ENCODE peak calls at places on chromosomes 12 and 14, in ten cellular contexts. Q is left ventricle myocardium inferior, Y is HCT116, H is fibroblast of the aortic adventitia, D is left lung, F is foreskin fibroblast, W is fibroblast of lung, S is GM12865, B is GM23248, R is brain microvascular endothelial cell. N is an unnamed sample.

GRCh38 chr12:58920102-58920955 is at the start of gene LRIG3:
- DNase-seq in Q (peak; percentile 90), Y (peak; percentile 59), H (peak; percentile 89), D (peak; percentile 89), F (peak; percentile 90), W (peak; percentile 93), S (peak; percentile 91), B (peak; percentile 97), R (peak; percentile 88), N (no peak)

GRCh38 chr12:116700066-116700465 is 37.8 kb downstream of the SPRING1 start:
- DNase-seq in Q (no peak), Y (no peak), H (no peak), D (no peak), F (no peak), W (no peak), S (no peak), B (peak; percentile 27), R (no peak), N (no peak)

GRCh38 chr14:68440776-68441175 is 352.1 kb downstream of the ZFP36L1 start:
- DNase-seq in Q (no peak), Y (no peak), H (no peak), D (no peak), F (peak; percentile 58), W (peak; percentile 53), S (no peak), B (peak; percentile 32), R (no peak), N (no peak)

GRCh38 chr12:111322336-111323250 is 46.3 kb downstream of the PHETA1 start:
- DNase-seq in Q (peak; percentile 27), Y (no peak), H (no peak), D (no peak), F (no peak), W (no peak), S (no peak), B (peak; percentile 71), R (no peak), N (no peak)

GRCh38 chr12:98735821-98736220 is 90.7 kb downstream of the APAF1 start:
- DNase-seq in Q (no peak), Y (no peak), H (no peak), D (no peak), F (no peak), W (no peak), S (no peak), B (no peak), R (no peak), N (no peak)

GRCh38 chr14:19906665-19907064 is 13.7 kb upstream of the OR4K5 start:
- DNase-seq in Q (no peak), Y (no peak), H (no peak), D (no peak), F (no peak), W (no peak), S (no peak), B (no peak), R (no peak), N (no peak)

GRCh38 chr12:102300824-102301461 is 103.3 kb upstream of the PMCH start:
- DNase-seq in Q (no peak), Y (peak; percentile 53), H (peak; percentile 50), D (no peak), F (peak; percentile 29), W (peak; percentile 77), S (peak; percentile 81), B (peak; percentile 59), R (peak; percentile 65), N (no peak)

GRCh38 chr12:118373628-118374027 is 921 bp upstream of the TAOK3 start:
- DNase-seq in Q (no peak), Y (no peak), H (no peak), D (no peak), F (no peak), W (no peak), S (no peak), B (no peak), R (no peak), N (no peak)

GRCh38 chr12:5479761-5480160 is 47.9 kb downstream of the NTF3 start:
- DNase-seq in Q (no peak), Y (no peak), H (no peak), D (no peak), F (no peak), W (no peak), S (no peak), B (no peak), R (no peak), N (no peak)

GRCh38 chr14:94505206-94505605 is 4.1 kb downstream of the SERPINA12 start:
- DNase-seq in Q (no peak), Y (no peak), H (no peak), D (no peak), F (no peak), W (no peak), S (no peak), B (no peak), R (no peak), N (no peak)

GRCh38 chr14:94505641-94506040 is 3.6 kb downstream of the SERPINA12 start:
- DNase-seq in Q (no peak), Y (no peak), H (no peak), D (no peak), F (no peak), W (no peak), S (no peak), B (no peak), R (no peak), N (no peak)

GRCh38 chr14:94514351-94514750 is 5.1 kb upstream of the SERPINA12 start:
- DNase-seq in Q (no peak), Y (no peak), H (no peak), D (no peak), F (no peak), W (no peak), S (no peak), B (no peak), R (no peak), N (no peak)

DNA sequence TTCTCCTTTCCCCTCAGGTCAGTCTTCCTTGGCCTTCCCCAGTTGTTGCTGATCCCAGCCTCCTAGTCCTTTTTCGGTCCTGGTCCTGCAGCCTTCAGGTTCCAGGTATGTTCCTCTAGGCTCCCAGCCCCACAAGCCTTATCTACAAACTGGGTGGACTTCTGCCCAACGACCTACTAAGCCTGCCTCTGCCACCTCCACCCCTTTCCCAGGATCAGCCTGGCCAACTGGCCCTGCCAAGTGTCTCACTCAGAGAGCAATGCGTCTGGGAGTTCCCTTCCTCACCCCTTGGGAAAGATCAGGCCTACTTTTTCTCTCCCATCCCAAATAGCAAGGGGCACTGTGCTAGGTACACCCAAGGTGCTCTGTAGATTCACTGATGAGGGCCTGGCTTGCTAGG is at the start of gene SERPINA12:
- DNase-seq in Q (no peak), Y (no peak), H (no peak), D (no peak), F (no peak), W (no peak), S (no peak), B (no peak), R (no peak), N (no peak)
- H3K4me3 ChIP-seq in Q (no peak within 1 kb of the TSS), Y (no peak within 1 kb of the TSS), H (no peak within 1 kb of the TSS), D (no peak within 1 kb of the TSS), F (no peak within 1 kb of the TSS), W (no peak within 1 kb of the TSS), S (no peak within 1 kb of the TSS), B (no peak within 1 kb of the TSS), R (no peak within 1 kb of the TSS), N (no peak within 1 kb of the TSS)

DNA sequence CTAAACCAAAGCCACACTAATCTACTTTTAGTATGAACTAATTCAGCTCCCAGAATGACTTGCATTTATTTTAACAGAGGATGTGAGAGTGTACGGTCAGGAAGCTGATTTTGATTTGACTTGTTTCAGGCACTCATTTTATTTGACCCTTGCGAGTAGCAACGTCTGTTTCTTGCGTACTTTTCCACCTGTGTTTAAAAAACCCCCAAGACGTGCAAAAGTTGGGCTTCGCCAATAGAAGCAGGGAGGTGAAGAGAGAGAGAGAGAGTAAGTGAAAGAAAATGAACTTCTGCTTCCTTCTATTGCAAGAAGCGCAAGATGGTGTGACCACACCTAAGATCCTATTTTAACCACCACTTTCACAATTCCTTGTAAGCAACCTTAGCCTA is 6.7 kb upstream of the SLC15A4 start:
- DNase-seq in Q (no peak), Y (no peak), H (no peak), D (no peak), F (no peak), W (no peak), S (peak; percentile 92), B (no peak), R (no peak), N (no peak)
- H3K4me3 ChIP-seq in Q (no peak overlapping the region), Y (no peak overlapping the region), H (no peak overlapping the region), D (no peak overlapping the region), F (no peak overlapping the region), W (no peak overlapping the region), S (peak overlapping the region; percentile 7), B (no peak overlapping the region), R (no peak overlapping the region), N (no peak overlapping the region)

GRCh38 chr12:57182918-57183575 is 33.5 kb upstream of the NXPH4 start:
- DNase-seq in Q (peak; percentile 72), Y (peak; percentile 31), H (peak; percentile 70), D (peak; percentile 74), F (peak; percentile 46), W (peak; percentile 65), S (peak; percentile 77), B (peak; percentile 77), R (peak; percentile 36), N (no peak)
- H3K4me3 ChIP-seq in Q (no peak overlapping the region), Y (no peak overlapping the region), H (no peak overlapping the region), D (no peak overlapping the region), F (no peak overlapping the region), W (no peak overlapping the region), S (no peak overlapping the region), B (no peak overlapping the region), R (no peak overlapping the region), N (no peak overlapping the region)

DNA sequence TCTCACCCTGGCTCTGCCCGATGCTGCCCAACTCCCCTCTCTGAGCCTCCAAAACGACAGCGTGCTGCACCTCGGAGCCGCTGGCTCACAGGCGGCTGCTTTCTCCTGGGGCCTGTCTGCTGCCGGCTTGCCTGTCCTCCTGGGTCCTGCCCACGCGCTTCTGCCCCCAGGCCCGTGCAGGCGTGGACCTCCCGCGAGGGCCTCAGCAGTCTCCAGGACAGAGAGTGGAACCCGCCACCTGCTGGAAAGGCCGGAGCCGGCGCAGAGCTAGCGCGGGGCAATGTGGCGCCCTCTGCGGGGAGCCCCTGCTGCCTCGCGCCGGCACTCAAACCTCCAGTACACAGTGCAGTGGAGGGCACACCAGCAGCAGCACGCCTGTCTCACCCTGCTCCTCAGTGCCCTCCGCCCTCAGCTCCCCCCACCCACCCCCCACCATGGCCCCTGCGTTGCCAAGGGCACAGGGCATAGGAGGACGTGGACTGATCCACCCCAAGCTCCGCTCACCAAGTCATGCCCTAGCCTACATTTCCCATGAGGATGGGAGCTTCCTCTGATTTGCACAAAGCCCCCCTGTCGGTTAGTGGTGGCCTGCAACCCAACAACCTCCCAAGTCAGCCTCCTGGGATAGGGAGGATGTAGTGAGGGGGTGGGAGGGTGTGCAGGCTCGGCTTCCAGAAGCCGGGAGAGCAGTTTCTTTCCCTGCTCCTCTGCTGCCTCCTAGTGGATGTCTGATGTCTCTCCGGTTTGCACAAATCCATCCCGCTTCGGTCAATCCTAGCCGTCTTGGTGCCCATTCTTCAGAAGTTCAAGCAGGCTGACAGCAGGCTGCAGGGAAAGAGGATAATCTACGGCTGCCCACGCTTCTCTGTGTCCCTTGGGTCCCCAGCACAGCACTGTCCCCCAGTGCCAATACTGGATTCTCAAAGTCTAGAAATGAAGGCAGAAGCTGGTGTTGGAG is 25.2 kb downstream of the KRT8 start:
- DNase-seq in Q (peak; percentile 68), Y (peak; percentile 86), H (peak; percentile 92), D (peak; percentile 75), F (peak; percentile 73), W (peak; percentile 90), S (peak; percentile 66), B (peak; percentile 92), R (peak; percentile 75), N (no peak)
- H3K4me3 ChIP-seq in Q (peak overlapping the region; percentile 54), Y (peak overlapping the region; percentile 49), H (peak overlapping the region; percentile 44), D (no peak overlapping the region), F (peak overlapping the region; percentile 20), W (no peak overlapping the region), S (no peak overlapping the region), B (peak overlapping the region; percentile 39), R (peak overlapping the region; percentile 39), N (peak overlapping the region; percentile 57)

GRCh38 chr14:91416744-91417133 is 881 bp downstream of the CCDC88C start:
- DNase-seq in Q (no peak), Y (no peak), H (no peak), D (no peak), F (no peak), W (no peak), S (peak; percentile 64), B (no peak), R (no peak), N (no peak)
- H3K4me3 ChIP-seq in Q (peak overlapping the region; percentile 77), Y (peak overlapping the region; percentile 77), H (no peak overlapping the region), D (peak overlapping the region; percentile 58), F (no peak overlapping the region), W (no peak overlapping the region), S (peak overlapping the region; percentile 87), B (no peak overlapping the region), R (peak overlapping the region; percentile 32), N (peak overlapping the region; percentile 87)